ENCODE peak calls at places on chromosomes 13 and 19, in five cellular contexts. One of them, this sample, is unnamed.

GRCh38 chr19:29645911-29646310 is 19.4 kb upstream of the PLEKHF1 start:
- DNase-seq in neuronal stem cell: no peak
- DNase-seq in trophoblast cell: no peak
- DNase-seq in H1: no peak
- DNase-seq in mesenchymal stem cell: no peak
- DNase-seq in this sample: no peak

GRCh38 chr13:113393572-113394503 is 29.9 kb upstream of the GRTP1 start:
- DNase-seq in neuronal stem cell: peak; percentile 84
- DNase-seq in trophoblast cell: peak; percentile 42
- DNase-seq in H1: peak; percentile 92
- DNase-seq in mesenchymal stem cell: peak; percentile 64
- DNase-seq in this sample: peak; percentile 93

GRCh38 chr13:33351324-33351723 is 65.8 kb upstream of the STARD13 start:
- DNase-seq in neuronal stem cell: no peak
- DNase-seq in trophoblast cell: no peak
- DNase-seq in H1: no peak
- DNase-seq in mesenchymal stem cell: peak; percentile 67
- DNase-seq in this sample: no peak

GRCh38 chr19:56896041-56896440 is 55.5 kb upstream of the PEG3 start:
- DNase-seq in neuronal stem cell: no peak
- DNase-seq in trophoblast cell: no peak
- DNase-seq in H1: no peak
- DNase-seq in mesenchymal stem cell: no peak
- DNase-seq in this sample: no peak

GRCh38 chr13:91398413-91399188 is at the start of gene GPC5:
- DNase-seq in neuronal stem cell: peak; percentile 69
- DNase-seq in trophoblast cell: peak; percentile 50
- DNase-seq in H1: peak; percentile 92
- DNase-seq in mesenchymal stem cell: peak; percentile 63
- DNase-seq in this sample: peak; percentile 89

GRCh38 chr13:42345367-42345766 is 73.4 kb downstream of the AKAP11 start:
- DNase-seq in neuronal stem cell: no peak
- DNase-seq in trophoblast cell: no peak
- DNase-seq in H1: no peak
- DNase-seq in mesenchymal stem cell: no peak
- DNase-seq in this sample: no peak

GRCh38 chr19:35345671-35346111 is 2.0 kb upstream of the FFAR1 start:
- DNase-seq in neuronal stem cell: no peak
- DNase-seq in trophoblast cell: no peak
- DNase-seq in H1: peak; percentile 24
- DNase-seq in mesenchymal stem cell: no peak
- DNase-seq in this sample: peak; percentile 6

GRCh38 chr19:52533901-52534300 is 6.4 kb downstream of the ZNF808 start:
- DNase-seq in neuronal stem cell: no peak
- DNase-seq in trophoblast cell: peak; percentile 96
- DNase-seq in H1: no peak
- DNase-seq in mesenchymal stem cell: no peak
- DNase-seq in this sample: no peak

GRCh38 chr19:18109731-18110671 is 12.4 kb downstream of the MAST3 start:
- DNase-seq in neuronal stem cell: no peak
- DNase-seq in trophoblast cell: peak; percentile 20
- DNase-seq in H1: peak; percentile 84
- DNase-seq in mesenchymal stem cell: peak; percentile 45
- DNase-seq in this sample: peak; percentile 53

GRCh38 chr13:19185865-19186645 is 4.4 kb upstream of the TUBA3C start:
- DNase-seq in neuronal stem cell: no peak
- DNase-seq in trophoblast cell: no peak
- DNase-seq in H1: no peak
- DNase-seq in mesenchymal stem cell: no peak
- DNase-seq in this sample: no peak

GRCh38 chr13:87622921-87623320 is 48.2 kb upstream of the SLITRK5 start:
- DNase-seq in neuronal stem cell: no peak
- DNase-seq in trophoblast cell: no peak
- DNase-seq in H1: no peak
- DNase-seq in mesenchymal stem cell: no peak
- DNase-seq in this sample: no peak

GRCh38 chr13:105904034-105904742 is 631.3 kb downstream of the EFNB2 start:
- DNase-seq in neuronal stem cell: no peak
- DNase-seq in trophoblast cell: peak; percentile 17
- DNase-seq in H1: no peak
- DNase-seq in mesenchymal stem cell: no peak
- DNase-seq in this sample: no peak

GRCh38 chr13:74867460-74867859 is 614.5 kb downstream of the TBC1D4 start:
- DNase-seq in neuronal stem cell: no peak
- DNase-seq in trophoblast cell: no peak
- DNase-seq in H1: no peak
- DNase-seq in mesenchymal stem cell: no peak
- DNase-seq in this sample: no peak

GRCh38 chr13:20332361-20333096 is 100.4 kb upstream of the GJB6 start:
- DNase-seq in neuronal stem cell: no peak
- DNase-seq in trophoblast cell: no peak
- DNase-seq in H1: no peak
- DNase-seq in mesenchymal stem cell: peak; percentile 6
- DNase-seq in this sample: no peak

GRCh38 chr19:46404039-46404883 is 9.1 kb downstream of the CCDC8 start:
- DNase-seq in neuronal stem cell: no peak
- DNase-seq in trophoblast cell: no peak
- DNase-seq in H1: peak; percentile 83
- DNase-seq in mesenchymal stem cell: peak; percentile 74
- DNase-seq in this sample: peak; percentile 83

GRCh38 chr13:95378603-95379002 is 77.4 kb upstream of the ABCC4 start:
- DNase-seq in neuronal stem cell: no peak
- DNase-seq in trophoblast cell: no peak
- DNase-seq in H1: no peak
- DNase-seq in mesenchymal stem cell: no peak
- DNase-seq in this sample: no peak

GRCh38 chr13:30866692-30867669 is 39.1 kb upstream of the MEDAG start:
- DNase-seq in neuronal stem cell: no peak
- DNase-seq in trophoblast cell: no peak
- DNase-seq in H1: no peak
- DNase-seq in mesenchymal stem cell: peak; percentile 52
- DNase-seq in this sample: no peak

GRCh38 chr13:95137096-95137495 is 164.2 kb downstream of the ABCC4 start:
- DNase-seq in neuronal stem cell: no peak
- DNase-seq in trophoblast cell: no peak
- DNase-seq in H1: no peak
- DNase-seq in mesenchymal stem cell: peak; percentile 30
- DNase-seq in this sample: no peak

GRCh38 chr19:1276620-1277007 is 1.3 kb downstream of the FAM174C start:
- DNase-seq in neuronal stem cell: no peak
- DNase-seq in trophoblast cell: no peak
- DNase-seq in H1: no peak
- DNase-seq in mesenchymal stem cell: no peak
- DNase-seq in this sample: no peak

GRCh38 chr19:48271531-48272151 is 1.8 kb downstream of the ZNF114 start:
- DNase-seq in neuronal stem cell: peak; percentile 43
- DNase-seq in trophoblast cell: peak; percentile 97
- DNase-seq in H1: peak; percentile 82
- DNase-seq in mesenchymal stem cell: peak; percentile 66
- DNase-seq in this sample: peak; percentile 80

GRCh38 chr13:113646921-113647340 is 11.1 kb downstream of the ATP4B start:
- DNase-seq in neuronal stem cell: no peak
- DNase-seq in trophoblast cell: no peak
- DNase-seq in H1: no peak
- DNase-seq in mesenchymal stem cell: no peak
- DNase-seq in this sample: no peak

GRCh38 chr13:95684463-95684862 is 7.5 kb downstream of the DNAJC3 start:
- DNase-seq in neuronal stem cell: no peak
- DNase-seq in trophoblast cell: no peak
- DNase-seq in H1: no peak
- DNase-seq in mesenchymal stem cell: no peak
- DNase-seq in this sample: peak; percentile 55

GRCh38 chr13:35720690-35721554 is 244.4 kb upstream of the MAB21L1 start:
- DNase-seq in neuronal stem cell: peak; percentile 74
- DNase-seq in trophoblast cell: peak; percentile 44
- DNase-seq in H1: peak; percentile 93
- DNase-seq in mesenchymal stem cell: peak; percentile 57
- DNase-seq in this sample: peak; percentile 80

GRCh38 chr13:66915596-66916185 is 314.4 kb downstream of the PCDH9 start:
- DNase-seq in neuronal stem cell: no peak
- DNase-seq in trophoblast cell: no peak
- DNase-seq in H1: no peak
- DNase-seq in mesenchymal stem cell: peak; percentile 59
- DNase-seq in this sample: no peak

GRCh38 chr13:30133976-30134375 is 173.4 kb downstream of the KATNAL1 start:
- DNase-seq in neuronal stem cell: no peak
- DNase-seq in trophoblast cell: no peak
- DNase-seq in H1: no peak
- DNase-seq in mesenchymal stem cell: peak; percentile 81
- DNase-seq in this sample: no peak

GRCh38 chr13:27968316-27969072 is 621 bp downstream of the CDX2 start:
- DNase-seq in neuronal stem cell: no peak
- DNase-seq in trophoblast cell: no peak
- DNase-seq in H1: peak; percentile 82
- DNase-seq in mesenchymal stem cell: peak; percentile 43
- DNase-seq in this sample: peak; percentile 64

GRCh38 chr19:34649886-34650543 is 26.9 kb downstream of the SCGB2B2 start:
- DNase-seq in neuronal stem cell: no peak
- DNase-seq in trophoblast cell: no peak
- DNase-seq in H1: no peak
- DNase-seq in mesenchymal stem cell: no peak
- DNase-seq in this sample: no peak

GRCh38 chr13:62360609-62361008 is 945.0 kb upstream of the PCDH20 start:
- DNase-seq in neuronal stem cell: no peak
- DNase-seq in trophoblast cell: no peak
- DNase-seq in H1: no peak
- DNase-seq in mesenchymal stem cell: no peak
- DNase-seq in this sample: no peak

GRCh38 chr13:90105276-90105675 is 1242.2 kb upstream of the MIR17HG start:
- DNase-seq in neuronal stem cell: no peak
- DNase-seq in trophoblast cell: no peak
- DNase-seq in H1: no peak
- DNase-seq in mesenchymal stem cell: peak; percentile 34
- DNase-seq in this sample: no peak

GRCh38 chr13:99432637-99433542 is 68.4 kb upstream of the TM9SF2 start:
- DNase-seq in neuronal stem cell: peak; percentile 49
- DNase-seq in trophoblast cell: peak; percentile 76
- DNase-seq in H1: no peak
- DNase-seq in mesenchymal stem cell: peak; percentile 91
- DNase-seq in this sample: peak; percentile 81
- H3K14ac ChIP-seq in neuronal stem cell: no peak overlapping the region
- H3K14ac ChIP-seq in trophoblast cell: no peak overlapping the region
- H3K14ac ChIP-seq in H1: no peak overlapping the region
- H3K14ac ChIP-seq in mesenchymal stem cell: no peak overlapping the region
- H3K14ac ChIP-seq in this sample: no peak overlapping the region

GRCh38 chr13:23918208-23918607 is 20.9 kb upstream of the C1QTNF9B start:
- DNase-seq in neuronal stem cell: no peak
- DNase-seq in trophoblast cell: no peak
- DNase-seq in H1: no peak
- DNase-seq in mesenchymal stem cell: no peak
- DNase-seq in this sample: no peak
- H2BK12ac ChIP-seq in neuronal stem cell: no peak overlapping the region
- H2BK12ac ChIP-seq in trophoblast cell: no peak overlapping the region
- H2BK12ac ChIP-seq in H1: no peak overlapping the region
- H2BK12ac ChIP-seq in mesenchymal stem cell: no peak overlapping the region
- H2BK12ac ChIP-seq in this sample: no peak overlapping the region

GRCh38 chr19:42220751-42221097 is 612 bp downstream of the ZNF526 start:
- DNase-seq in neuronal stem cell: no peak
- DNase-seq in trophoblast cell: no peak
- DNase-seq in H1: no peak
- DNase-seq in mesenchymal stem cell: no peak
- DNase-seq in this sample: no peak
- H3K14ac ChIP-seq in neuronal stem cell: no peak overlapping the region
- H3K14ac ChIP-seq in trophoblast cell: peak overlapping the region; percentile 64
- H3K14ac ChIP-seq in H1: no peak overlapping the region
- H3K14ac ChIP-seq in mesenchymal stem cell: no peak overlapping the region
- H3K14ac ChIP-seq in this sample: no peak overlapping the region

DNA sequence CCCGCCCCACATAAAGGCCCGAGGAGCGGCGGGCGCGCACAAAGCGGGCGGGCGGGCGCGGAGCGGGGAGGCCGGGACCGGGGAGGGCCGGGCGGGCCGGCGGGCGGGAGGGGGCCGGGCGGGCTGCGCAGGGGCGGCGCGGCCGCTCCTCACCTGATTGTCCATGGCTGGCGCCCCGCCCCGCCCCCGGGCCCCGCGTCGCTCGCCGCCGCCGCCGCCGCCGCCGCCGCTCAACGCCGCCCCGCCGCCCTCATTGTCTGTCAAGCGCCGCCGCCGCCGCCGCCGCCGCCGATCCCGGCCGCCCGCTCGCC is 200 bp downstream of the MLLT1 start:
- DNase-seq in neuronal stem cell: no peak
- DNase-seq in trophoblast cell: no peak
- DNase-seq in H1: no peak
- DNase-seq in mesenchymal stem cell: peak; percentile 11
- DNase-seq in this sample: no peak
- H2BK12ac ChIP-seq in neuronal stem cell: no peak overlapping the region
- H2BK12ac ChIP-seq in trophoblast cell: no peak overlapping the region
- H2BK12ac ChIP-seq in H1: no peak overlapping the region
- H2BK12ac ChIP-seq in mesenchymal stem cell: no peak overlapping the region
- H2BK12ac ChIP-seq in this sample: no peak overlapping the region

DNA sequence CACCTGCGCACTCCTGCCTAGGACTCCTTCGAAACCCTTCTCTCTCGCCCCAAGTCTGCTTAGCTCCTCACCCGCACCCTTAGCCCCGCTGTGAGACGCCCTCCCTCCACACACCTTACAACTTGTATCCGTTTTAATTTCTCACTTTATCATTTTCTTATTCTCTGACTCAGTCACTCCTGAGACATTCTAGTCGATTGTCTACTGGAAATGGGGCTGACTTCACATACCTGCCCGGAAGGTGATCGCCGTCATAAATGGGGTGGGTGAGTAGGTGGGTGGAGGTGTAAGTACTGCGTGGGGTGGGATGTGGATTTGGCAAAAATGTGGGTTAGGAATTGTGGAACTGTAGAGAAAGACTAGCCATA is 714 bp downstream of the NDFIP2 start:
- DNase-seq in neuronal stem cell: no peak
- DNase-seq in trophoblast cell: no peak
- DNase-seq in H1: no peak
- DNase-seq in mesenchymal stem cell: no peak
- DNase-seq in this sample: no peak
- H3K14ac ChIP-seq in neuronal stem cell: peak overlapping the region; percentile 71
- H3K14ac ChIP-seq in trophoblast cell: peak overlapping the region; percentile 92
- H3K14ac ChIP-seq in H1: no peak overlapping the region
- H3K14ac ChIP-seq in mesenchymal stem cell: peak overlapping the region; percentile 30
- H3K14ac ChIP-seq in this sample: peak overlapping the region; percentile 71

DNA sequence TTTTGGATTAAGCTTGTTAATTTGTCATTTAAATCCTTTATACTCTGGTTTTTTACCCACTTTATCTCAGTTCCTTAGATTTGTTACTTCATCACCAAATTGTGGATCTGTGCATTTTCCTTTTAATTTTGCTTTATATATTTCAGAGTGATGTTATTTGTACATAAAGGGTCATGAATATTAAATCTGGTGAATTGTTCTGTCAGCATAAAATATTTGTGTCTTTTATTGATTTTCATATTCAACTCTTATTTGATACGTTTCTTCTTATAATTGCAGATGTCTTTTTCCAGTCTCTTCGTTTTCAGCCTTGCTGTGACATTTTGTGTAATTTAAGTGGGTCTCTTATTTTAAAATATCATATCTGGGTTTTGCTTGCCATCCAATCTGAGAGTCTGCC is 4.7 kb downstream of the SETDB2 start:
- DNase-seq in neuronal stem cell: no peak
- DNase-seq in trophoblast cell: no peak
- DNase-seq in H1: no peak
- DNase-seq in mesenchymal stem cell: no peak
- DNase-seq in this sample: no peak
- H2BK12ac ChIP-seq in neuronal stem cell: no peak overlapping the region
- H2BK12ac ChIP-seq in trophoblast cell: no peak overlapping the region
- H2BK12ac ChIP-seq in H1: no peak overlapping the region
- H2BK12ac ChIP-seq in mesenchymal stem cell: no peak overlapping the region
- H2BK12ac ChIP-seq in this sample: no peak overlapping the region

GRCh38 chr13:37046062-37046461 is 13.4 kb downstream of the SUPT20H start:
- DNase-seq in neuronal stem cell: no peak
- DNase-seq in trophoblast cell: no peak
- DNase-seq in H1: no peak
- DNase-seq in mesenchymal stem cell: no peak
- DNase-seq in this sample: no peak
- H3K14ac ChIP-seq in neuronal stem cell: no peak overlapping the region
- H3K14ac ChIP-seq in trophoblast cell: no peak overlapping the region
- H3K14ac ChIP-seq in H1: no peak overlapping the region
- H3K14ac ChIP-seq in mesenchymal stem cell: no peak overlapping the region
- H3K14ac ChIP-seq in this sample: no peak overlapping the region